ENCODE peak calls at places on chromosome 15, in four cellular contexts. I is right cardiac atrium, W is mesendoderm, M is lower lobe of right lung. E is an unnamed sample.
A peak's percentile ranks its signal among the peaks of the same experiment; 100 is the strongest.

GRCh38 chr15:52282418-52282817 is 13.2 kb downstream of the MYO5C start:
- DNase-seq in W (no peak), M (no peak), I (no peak), E (no peak)

GRCh38 chr15:37135225-37135624 is 34.9 kb upstream of the MEIS2 start:
- DNase-seq in W (peak; percentile 59), I (no peak), M (no peak), E (peak; percentile 49)

GRCh38 chr15:79099692-79100091 is 9.1 kb upstream of the RASGRF1 start:
- DNase-seq in I (no peak), M (no peak), W (no peak), E (peak; percentile 43)

GRCh38 chr15:76181705-76182107 is 121.9 kb downstream of the TMEM266 start:
- DNase-seq in W (no peak), I (no peak), M (no peak), E (no peak)

GRCh38 chr15:34582461-34583357 is 742 bp downstream of the GOLGA8B start:
- DNase-seq in W (peak; percentile 28), I (peak; percentile 61), M (no peak), E (peak; percentile 74)

GRCh38 chr15:22808761-22809280 is 22.4 kb downstream of the NIPA1 start:
- DNase-seq in W (no peak), M (no peak), I (no peak), E (no peak)

GRCh38 chr15:43514241-43515057 is 3.0 kb upstream of the MAP1A start:
- DNase-seq in W (peak; percentile 76), I (peak; percentile 81), M (no peak), E (peak; percentile 76)

GRCh38 chr15:84826369-84826823 is 9.2 kb downstream of the ALPK3 start:
- DNase-seq in I (no peak), M (no peak), W (peak; percentile 79), E (peak; percentile 87)

GRCh38 chr15:27271258-27271657 is 300.3 kb downstream of the GABRG3 start:
- DNase-seq in M (no peak), I (no peak), W (no peak), E (no peak)

GRCh38 chr15:26531489-26531888 is 241.4 kb downstream of the GABRB3 start:
- DNase-seq in M (no peak), W (peak; percentile 37), I (no peak), E (no peak)

GRCh38 chr15:56786966-56787365 is 53.7 kb upstream of the ZNF280D start:
- DNase-seq in I (no peak), W (no peak), M (no peak), E (no peak)

GRCh38 chr15:87777054-87777498 is 479.5 kb downstream of the NTRK3 start:
- DNase-seq in M (no peak), W (no peak), I (no peak), E (no peak)

GRCh38 chr15:101115887-101116680 is 135.8 kb downstream of the CHSY1 start:
- DNase-seq in I (peak; percentile 82), M (peak; percentile 77), W (no peak), E (peak; percentile 41)

GRCh38 chr15:69893863-69894262 is 203.9 kb downstream of the TLE3 start:
- DNase-seq in M (no peak), I (peak; percentile 77), W (peak; percentile 80), E (peak; percentile 77)

GRCh38 chr15:51884041-51884440 is 54.6 kb downstream of the TMOD3 start:
- DNase-seq in W (no peak), I (no peak), M (no peak), E (no peak)

GRCh38 chr15:60651155-60651554 is 172.2 kb upstream of the ICE2 start:
- DNase-seq in I (no peak), M (no peak), W (no peak), E (no peak)

GRCh38 chr15:51837784-51838183 is 8.3 kb downstream of the TMOD3 start:
- DNase-seq in I (no peak), W (no peak), M (no peak), E (no peak)

GRCh38 chr15:59294961-59295741 is 77.5 kb downstream of the MYO1E start:
- DNase-seq in M (no peak), I (no peak), W (peak; percentile 60), E (no peak)

GRCh38 chr15:34126522-34126921 is 24.6 kb downstream of the PGBD4 start:
- DNase-seq in M (no peak), I (no peak), W (no peak), E (no peak)

GRCh38 chr15:49964071-49964470 is 155.0 kb downstream of the ATP8B4 start:
- DNase-seq in I (no peak), W (no peak), M (no peak), E (no peak)

GRCh38 chr15:89332446-89332845 is 2.2 kb downstream of the POLG start:
- DNase-seq in W (peak; percentile 49), M (no peak), I (no peak), E (peak; percentile 76)
- H3K4me3 ChIP-seq in W (no peak overlapping the region), M (peak overlapping the region; percentile 95), I (no peak overlapping the region), E (peak overlapping the region; percentile 75)

GRCh38 chr15:90609254-90610185 is 79.8 kb downstream of the CRTC3 start:
- DNase-seq in I (no peak), M (no peak), W (peak; percentile 53), E (peak; percentile 79)
- H3K4me3 ChIP-seq in I (no peak overlapping the region), M (no peak overlapping the region), W (no peak overlapping the region), E (no peak overlapping the region)

GRCh38 chr15:80480909-80481308 is 76.7 kb downstream of the ARNT2 start:
- DNase-seq in W (peak; percentile 91), I (peak; percentile 79), M (no peak), E (peak; percentile 58)
- H3K4me3 ChIP-seq in W (no peak overlapping the region), I (no peak overlapping the region), M (no peak overlapping the region), E (no peak overlapping the region)

GRCh38 chr15:40696228-40696627 is 1.3 kb downstream of the RAD51 start:
- DNase-seq in M (no peak), I (no peak), W (no peak), E (no peak)
- H3K4me3 ChIP-seq in M (no peak overlapping the region), I (no peak overlapping the region), W (no peak overlapping the region), E (peak overlapping the region; percentile 99)

GRCh38 chr15:71530116-71530515 is 280.2 kb upstream of the NR2E3 start:
- DNase-seq in W (no peak), M (no peak), I (no peak), E (no peak)

GRCh38 chr15:71538181-71538580 is 272.2 kb upstream of the NR2E3 start:
- DNase-seq in M (no peak), I (no peak), W (no peak), E (no peak)

GRCh38 chr15:71529353-71529752 is 281.0 kb upstream of the NR2E3 start:
- DNase-seq in M (no peak), I (no peak), W (no peak), E (no peak)

GRCh38 chr15:71538922-71539321 is 271.4 kb upstream of the NR2E3 start:
- DNase-seq in I (no peak), W (no peak), M (no peak), E (no peak)

GRCh38 chr15:71532994-71533393 is 277.4 kb upstream of the NR2E3 start:
- DNase-seq in I (no peak), W (peak; percentile 61), M (no peak), E (peak; percentile 77)
- H3K4me3 ChIP-seq in I (no peak overlapping the region), W (no peak overlapping the region), M (no peak overlapping the region), E (no peak overlapping the region)

GRCh38 chr15:55337160-55337559 is 18.1 kb downstream of the PIGB start:
- DNase-seq in I (no peak), M (no peak), W (peak; percentile 45), E (peak; percentile 64)

GRCh38 chr15:55334371-55334770 is 15.3 kb downstream of the PIGB start:
- DNase-seq in I (no peak), W (no peak), M (no peak), E (no peak)

DNA sequence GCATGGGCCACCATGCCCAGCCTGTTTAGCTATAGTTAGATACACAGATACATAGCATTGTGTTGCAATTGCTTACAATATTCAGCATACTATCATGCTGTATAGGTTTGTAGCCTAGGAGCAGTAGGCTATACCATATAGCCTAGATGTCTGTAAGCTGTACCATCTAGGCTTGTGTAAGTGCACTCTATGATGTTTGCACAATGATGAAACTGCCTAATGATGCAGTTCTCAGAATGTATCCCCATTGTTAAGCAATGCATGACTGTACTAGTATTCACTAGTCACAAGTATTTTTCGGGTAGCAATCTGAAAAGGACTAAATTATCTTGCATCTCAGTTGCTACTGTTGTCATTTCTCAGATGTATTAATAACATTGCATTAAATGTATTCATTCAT is 16.0 kb downstream of the PIGB start:
- DNase-seq in M (no peak), I (no peak), W (no peak), E (no peak)
- H3K4me3 ChIP-seq in M (no peak overlapping the region), I (no peak overlapping the region), W (no peak overlapping the region), E (no peak overlapping the region)

DNA sequence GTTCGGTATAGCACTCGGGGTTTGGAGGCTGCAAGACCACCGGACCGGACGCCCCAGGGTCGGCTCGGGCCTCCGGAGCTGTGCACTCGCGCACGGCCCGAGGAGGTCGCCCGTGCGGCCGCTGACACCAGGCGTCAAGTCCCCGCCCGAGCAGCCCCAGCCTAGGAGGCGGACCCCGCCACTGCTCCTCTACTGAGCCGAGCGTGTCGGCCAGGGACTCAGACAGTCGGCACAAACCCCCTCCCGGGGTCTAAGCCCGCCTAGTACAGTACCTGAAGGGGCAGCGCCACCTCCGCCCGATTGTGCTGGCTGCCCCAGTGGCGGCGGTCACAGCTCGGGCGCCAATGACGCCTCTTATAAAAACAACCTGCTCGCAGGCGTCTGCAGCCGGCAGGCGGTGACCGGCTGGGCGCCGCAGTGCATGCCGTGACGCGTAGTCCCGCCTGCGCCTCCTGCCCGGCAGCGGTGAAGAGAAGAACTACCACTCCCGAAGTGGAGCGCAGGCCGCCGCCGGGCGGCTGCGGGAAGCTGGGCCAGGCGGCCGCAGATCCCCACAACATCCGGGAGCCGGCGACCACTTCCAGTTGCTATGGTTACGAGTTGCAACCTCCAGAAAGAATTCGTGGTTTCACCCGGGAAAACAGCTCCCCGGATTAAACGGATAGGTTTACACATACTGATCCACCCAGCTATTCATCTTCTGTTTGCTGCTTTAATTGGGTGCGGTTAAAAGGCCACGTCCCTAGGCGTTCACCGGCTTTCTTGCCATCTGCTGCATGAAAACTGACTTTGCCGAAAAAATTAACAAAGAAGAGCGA is at the start of the genes CCPG1 and PIERCE2:
- DNase-seq in W (peak; percentile 99), M (peak; percentile 97), I (peak; percentile 97), E (peak; percentile 98)
- H3K4me3 ChIP-seq in W (peak within 1 kb of the TSS; percentile 78), M (peak within 1 kb of the TSS; percentile 83), I (peak within 1 kb of the TSS; percentile 89), E (peak within 1 kb of the TSS; percentile 95)

E was measured in endodermal cell.